ENCODE peak calls at places on chromosomes 1 and 21, in six cellular contexts. One of them, this sample, is unnamed.

GRCh38 chr1:32363713-32364112 is 1.4 kb downstream of the TSSK3 start:
- DNase-seq in MM.1S: no peak
- DNase-seq in choroid plexus epithelial cell: no peak
- DNase-seq in cardiac muscle cell: no peak
- DNase-seq in AG10803: no peak
- DNase-seq in lung: no peak
- DNase-seq in this sample: no peak

GRCh38 chr1:22691354-22691753 is 19.3 kb upstream of the EPHB2 start:
- DNase-seq in MM.1S: no peak
- DNase-seq in lung: no peak
- DNase-seq in AG10803: no peak
- DNase-seq in cardiac muscle cell: no peak
- DNase-seq in choroid plexus epithelial cell: no peak
- DNase-seq in this sample: no peak

GRCh38 chr1:231093158-231093922 is 53.3 kb upstream of the FAM89A start:
- DNase-seq in cardiac muscle cell: peak
- DNase-seq in choroid plexus epithelial cell: peak
- DNase-seq in lung: no peak
- DNase-seq in AG10803: no peak
- DNase-seq in MM.1S: no peak
- DNase-seq in this sample: no peak

GRCh38 chr1:212244441-212244840 is 40.8 kb upstream of the PPP2R5A start:
- DNase-seq in choroid plexus epithelial cell: no peak
- DNase-seq in MM.1S: no peak
- DNase-seq in AG10803: no peak
- DNase-seq in cardiac muscle cell: no peak
- DNase-seq in lung: no peak
- DNase-seq in this sample: no peak

GRCh38 chr21:43727571-43728466 is 8.9 kb downstream of the PDXK start:
- DNase-seq in lung: peak
- DNase-seq in AG10803: peak
- DNase-seq in MM.1S: no peak
- DNase-seq in cardiac muscle cell: peak
- DNase-seq in choroid plexus epithelial cell: peak
- DNase-seq in this sample: peak

GRCh38 chr1:202807367-202807925 is 775 bp downstream of the KDM5B start:
- DNase-seq in MM.1S: no peak
- DNase-seq in AG10803: no peak
- DNase-seq in choroid plexus epithelial cell: peak
- DNase-seq in cardiac muscle cell: peak
- DNase-seq in lung: no peak
- DNase-seq in this sample: no peak

GRCh38 chr1:156097499-156098178 is 15.4 kb upstream of the MEX3A start:
- DNase-seq in MM.1S: no peak
- DNase-seq in lung: no peak
- DNase-seq in choroid plexus epithelial cell: no peak
- DNase-seq in cardiac muscle cell: no peak
- DNase-seq in AG10803: no peak
- DNase-seq in this sample: no peak

GRCh38 chr1:175390522-175391247 is 198.1 kb upstream of the KIAA0040 start:
- DNase-seq in lung: no peak
- DNase-seq in choroid plexus epithelial cell: no peak
- DNase-seq in MM.1S: no peak
- DNase-seq in cardiac muscle cell: no peak
- DNase-seq in AG10803: no peak
- DNase-seq in this sample: no peak

GRCh38 chr1:228647523-228648444 is 87.5 kb upstream of the RHOU start:
- DNase-seq in lung: peak
- DNase-seq in MM.1S: no peak
- DNase-seq in cardiac muscle cell: peak
- DNase-seq in choroid plexus epithelial cell: peak
- DNase-seq in AG10803: peak
- DNase-seq in this sample: no peak

GRCh38 chr21:29938968-29939858 is 583 bp downstream of the GRIK1 start:
- DNase-seq in choroid plexus epithelial cell: peak
- DNase-seq in cardiac muscle cell: peak
- DNase-seq in AG10803: no peak
- DNase-seq in lung: no peak
- DNase-seq in MM.1S: no peak
- DNase-seq in this sample: no peak

GRCh38 chr21:29940993-29941392 is 1.2 kb upstream of the GRIK1 start:
- DNase-seq in lung: no peak
- DNase-seq in choroid plexus epithelial cell: no peak
- DNase-seq in MM.1S: no peak
- DNase-seq in AG10803: no peak
- DNase-seq in cardiac muscle cell: no peak
- DNase-seq in this sample: no peak

GRCh38 chr21:29943885-29944284 is 4.1 kb upstream of the GRIK1 start:
- DNase-seq in choroid plexus epithelial cell: peak
- DNase-seq in lung: no peak
- DNase-seq in AG10803: no peak
- DNase-seq in MM.1S: no peak
- DNase-seq in cardiac muscle cell: no peak
- DNase-seq in this sample: no peak

GRCh38 chr21:29942033-29942432 is 2.2 kb upstream of the GRIK1 start:
- DNase-seq in cardiac muscle cell: no peak
- DNase-seq in AG10803: no peak
- DNase-seq in choroid plexus epithelial cell: no peak
- DNase-seq in MM.1S: no peak
- DNase-seq in lung: no peak
- DNase-seq in this sample: no peak

GRCh38 chr21:29939859-29940245 is at the start of gene GRIK1:
- DNase-seq in AG10803: no peak
- DNase-seq in choroid plexus epithelial cell: peak
- DNase-seq in lung: no peak
- DNase-seq in cardiac muscle cell: no peak
- DNase-seq in MM.1S: no peak
- DNase-seq in this sample: no peak
- H3K4me3 ChIP-seq in AG10803: peak
- H3K4me3 ChIP-seq in choroid plexus epithelial cell: peak
- H3K4me3 ChIP-seq in lung: no peak
- H3K4me3 ChIP-seq in cardiac muscle cell: peak
- H3K4me3 ChIP-seq in MM.1S: no peak
- H3K4me3 ChIP-seq in this sample: peak

GRCh38 chr21:38171723-38172344 is 85.0 kb upstream of the KCNJ15 start:
- DNase-seq in MM.1S: no peak
- DNase-seq in lung: no peak
- DNase-seq in cardiac muscle cell: peak
- DNase-seq in AG10803: peak
- DNase-seq in choroid plexus epithelial cell: peak
- DNase-seq in this sample: no peak
- TF ChIP-seq CTCF in MM.1S: no peak
- TF ChIP-seq CTCF in lung: no peak
- TF ChIP-seq CTCF in cardiac muscle cell: peak
- TF ChIP-seq CTCF in AG10803: peak
- TF ChIP-seq CTCF in choroid plexus epithelial cell: peak
- TF ChIP-seq CTCF in this sample: no peak

GRCh38 chr1:7555391-7556185 is 215.5 kb upstream of the VAMP3 start:
- DNase-seq in choroid plexus epithelial cell: no peak
- DNase-seq in MM.1S: no peak
- DNase-seq in cardiac muscle cell: no peak
- DNase-seq in lung: no peak
- DNase-seq in AG10803: no peak
- DNase-seq in this sample: no peak
- H3K4me3 ChIP-seq in choroid plexus epithelial cell: no peak
- H3K4me3 ChIP-seq in MM.1S: no peak
- H3K4me3 ChIP-seq in cardiac muscle cell: no peak
- H3K4me3 ChIP-seq in lung: no peak
- H3K4me3 ChIP-seq in AG10803: no peak
- H3K4me3 ChIP-seq in this sample: no peak

GRCh38 chr1:71561729-71562128 is 480.9 kb upstream of the ZRANB2 start:
- DNase-seq in AG10803: peak
- DNase-seq in choroid plexus epithelial cell: peak
- DNase-seq in cardiac muscle cell: peak
- DNase-seq in MM.1S: no peak
- DNase-seq in lung: no peak
- DNase-seq in this sample: no peak
- TF ChIP-seq CTCF in AG10803: no peak
- TF ChIP-seq CTCF in choroid plexus epithelial cell: no peak
- TF ChIP-seq CTCF in cardiac muscle cell: no peak
- TF ChIP-seq CTCF in MM.1S: no peak
- TF ChIP-seq CTCF in lung: no peak
- TF ChIP-seq CTCF in this sample: no peak

DNA sequence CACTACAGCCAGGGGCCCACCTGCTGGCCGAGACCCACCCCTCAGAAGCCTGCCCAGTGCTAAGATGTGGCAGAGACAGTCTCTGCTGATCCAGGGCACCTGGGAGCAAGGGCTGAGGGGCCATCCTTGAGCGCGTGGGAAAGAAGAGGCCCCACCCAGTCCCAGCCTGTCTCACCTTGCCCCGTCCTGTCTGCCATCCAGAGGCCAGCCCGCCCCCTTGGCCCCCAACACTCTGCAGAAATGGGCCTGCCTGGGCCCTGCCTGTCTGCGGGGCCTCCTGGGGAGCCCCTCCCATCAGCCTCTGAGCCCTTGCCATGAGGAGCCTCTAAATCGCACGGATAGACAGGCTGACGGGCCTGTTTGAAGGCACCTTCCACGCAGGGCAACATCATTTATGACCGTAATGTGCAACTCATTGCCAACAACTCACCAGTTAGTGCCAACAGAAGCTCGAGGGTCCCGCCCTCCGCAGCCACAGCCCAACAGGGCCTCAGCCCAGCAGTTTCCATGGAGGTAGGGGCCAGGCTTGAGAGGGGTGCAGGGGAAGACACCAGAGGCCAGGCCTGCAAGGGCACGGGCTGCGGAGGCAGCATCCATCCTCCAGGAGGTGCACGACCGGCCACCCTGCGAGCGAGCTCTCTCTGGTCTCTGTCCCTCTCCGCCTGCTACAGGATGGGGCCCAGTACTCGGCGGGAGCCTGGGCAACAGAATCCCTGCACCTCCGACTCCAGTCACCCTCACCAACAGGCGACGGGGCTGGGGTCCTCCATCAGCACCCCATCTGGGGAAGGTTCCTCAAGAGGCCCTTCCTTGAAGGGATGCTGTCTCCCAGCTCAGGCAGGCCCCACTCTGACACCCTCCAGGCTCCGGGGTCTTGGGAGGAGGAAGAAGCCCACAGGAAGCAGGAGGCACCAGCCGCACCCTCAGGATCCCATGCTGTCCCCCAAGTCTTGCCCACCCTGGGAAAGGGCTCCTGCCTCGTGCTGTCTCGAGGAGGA is 78.0 kb downstream of the MEGF6 start:
- DNase-seq in choroid plexus epithelial cell: no peak
- DNase-seq in cardiac muscle cell: no peak
- DNase-seq in MM.1S: no peak
- DNase-seq in lung: no peak
- DNase-seq in AG10803: no peak
- DNase-seq in this sample: no peak
- H3K4me3 ChIP-seq in choroid plexus epithelial cell: no peak
- H3K4me3 ChIP-seq in cardiac muscle cell: no peak
- H3K4me3 ChIP-seq in MM.1S: no peak
- H3K4me3 ChIP-seq in lung: no peak
- H3K4me3 ChIP-seq in AG10803: no peak
- H3K4me3 ChIP-seq in this sample: no peak

DNA sequence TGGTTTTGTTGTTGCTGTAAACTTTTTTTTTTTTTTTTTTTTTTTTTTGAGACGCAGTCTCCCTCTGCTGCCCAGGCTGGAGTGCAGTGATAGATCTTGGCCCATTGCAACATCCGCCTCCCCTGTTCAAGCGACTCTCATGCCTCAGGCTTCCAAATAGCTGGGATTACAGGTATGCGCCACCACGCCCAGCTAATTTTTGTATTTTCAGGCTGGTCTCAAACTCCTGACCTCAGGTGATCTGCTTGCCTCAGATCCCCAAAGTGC is 78.9 kb upstream of the SLC45A1 start:
- DNase-seq in MM.1S: no peak
- DNase-seq in cardiac muscle cell: peak
- DNase-seq in lung: peak
- DNase-seq in AG10803: peak
- DNase-seq in choroid plexus epithelial cell: peak
- DNase-seq in this sample: no peak
- TF ChIP-seq CTCF in MM.1S: no peak
- TF ChIP-seq CTCF in cardiac muscle cell: peak
- TF ChIP-seq CTCF in lung: no peak
- TF ChIP-seq CTCF in AG10803: peak
- TF ChIP-seq CTCF in choroid plexus epithelial cell: peak
- TF ChIP-seq CTCF in this sample: peak

GRCh38 chr1:214638474-214638807 is 35.4 kb downstream of the CENPF start:
- DNase-seq in MM.1S: no peak
- DNase-seq in cardiac muscle cell: no peak
- DNase-seq in choroid plexus epithelial cell: no peak
- DNase-seq in lung: no peak
- DNase-seq in AG10803: no peak
- DNase-seq in this sample: no peak

GRCh38 chr1:214643032-214643431 is 40.0 kb downstream of the CENPF start:
- DNase-seq in AG10803: no peak
- DNase-seq in lung: no peak
- DNase-seq in choroid plexus epithelial cell: no peak
- DNase-seq in MM.1S: no peak
- DNase-seq in cardiac muscle cell: no peak
- DNase-seq in this sample: no peak

GRCh38 chr1:214640431-214641213 is 37.6 kb downstream of the CENPF start:
- DNase-seq in MM.1S: no peak
- DNase-seq in cardiac muscle cell: no peak
- DNase-seq in AG10803: peak
- DNase-seq in lung: no peak
- DNase-seq in choroid plexus epithelial cell: no peak
- DNase-seq in this sample: no peak

GRCh38 chr1:214638997-214639396 is 36.0 kb downstream of the CENPF start:
- DNase-seq in MM.1S: no peak
- DNase-seq in cardiac muscle cell: no peak
- DNase-seq in AG10803: no peak
- DNase-seq in choroid plexus epithelial cell: peak
- DNase-seq in lung: no peak
- DNase-seq in this sample: no peak

DNA sequence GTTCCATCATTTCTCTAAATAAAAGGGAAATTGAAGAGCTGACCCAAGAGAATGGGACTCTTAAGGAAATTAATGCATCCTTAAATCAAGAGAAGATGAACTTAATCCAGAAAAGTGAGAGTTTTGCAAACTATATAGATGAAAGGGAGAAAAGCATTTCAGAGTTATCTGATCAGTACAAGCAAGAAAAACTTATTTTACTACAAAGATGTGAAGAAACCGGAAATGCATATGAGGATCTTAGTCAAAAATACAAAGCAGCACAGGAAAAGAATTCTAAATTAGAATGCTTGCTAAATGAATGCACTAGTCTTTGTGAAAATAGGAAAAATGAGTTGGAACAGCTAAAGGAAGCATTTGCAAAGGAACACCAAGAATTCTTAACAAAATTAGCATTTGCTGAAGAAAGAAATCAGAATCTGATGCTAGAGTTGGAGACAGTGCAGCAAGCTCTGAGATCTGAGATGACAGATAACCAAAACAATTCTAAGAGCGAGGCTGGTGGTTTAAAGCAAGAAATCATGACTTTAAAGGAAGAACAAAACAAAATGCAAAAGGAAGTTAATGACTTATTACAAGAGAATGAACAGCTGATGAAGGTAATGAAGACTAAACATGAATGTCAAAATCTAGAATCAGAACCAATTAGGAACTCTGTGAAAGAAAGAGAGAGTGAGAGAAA is 38.4 kb downstream of the CENPF start:
- DNase-seq in choroid plexus epithelial cell: peak
- DNase-seq in AG10803: no peak
- DNase-seq in cardiac muscle cell: no peak
- DNase-seq in MM.1S: no peak
- DNase-seq in lung: no peak
- DNase-seq in this sample: no peak
- H3K4me3 ChIP-seq in choroid plexus epithelial cell: no peak
- H3K4me3 ChIP-seq in AG10803: no peak
- H3K4me3 ChIP-seq in cardiac muscle cell: no peak
- H3K4me3 ChIP-seq in MM.1S: no peak
- H3K4me3 ChIP-seq in lung: no peak
- H3K4me3 ChIP-seq in this sample: no peak

This sample was measured in LNCaP clone FGC.